ENCODE peak calls at places on chromosomes 6 and 20, in ten cellular contexts. Q, N, S, V, Y, K, B, Z, R and D are unnamed samples.
A peak's percentile ranks its signal among the peaks of the same experiment; 100 is the strongest.

GRCh38 chr6:105432797-105433196 is 29.9 kb upstream of the PREP start:
- DNase-seq in Q (no peak), K (no peak), R (no peak), B (no peak), Z (no peak), N (peak; percentile 54), V (no peak), S (no peak), Y (peak; percentile 83), D (no peak)

GRCh38 chr6:137870744-137871247 is 3.7 kb downstream of the TNFAIP3 start:
- DNase-seq in S (no peak), K (no peak), R (no peak), Z (no peak), Q (no peak), B (no peak), V (no peak), N (no peak), Y (peak; percentile 31), D (no peak)

GRCh38 chr6:28866342-28867077 is 57.3 kb downstream of the TRIM27 start:
- DNase-seq in S (peak; percentile 84), Z (peak; percentile 48), V (peak; percentile 56), B (peak; percentile 74), N (peak; percentile 86), Y (peak; percentile 29), Q (peak; percentile 17), R (peak; percentile 81), K (peak; percentile 57), D (no peak)

GRCh38 chr6:13422601-13423247 is 64.7 kb downstream of the GFOD1 start:
- DNase-seq in R (no peak), N (no peak), Q (no peak), K (no peak), Z (no peak), S (no peak), Y (peak; percentile 36), B (no peak), V (no peak), D (no peak)

GRCh38 chr6:157597461-157598312 is 216.7 kb downstream of the ZDHHC14 start:
- DNase-seq in S (no peak), R (peak; percentile 69), K (peak; percentile 40), Z (no peak), B (peak; percentile 67), V (peak; percentile 41), Y (no peak), N (peak; percentile 26), Q (no peak), D (no peak)

GRCh38 chr6:18469486-18469885 is 82.3 kb downstream of the RNF144B start:
- DNase-seq in R (no peak), B (no peak), Y (no peak), Q (no peak), V (no peak), N (no peak), S (no peak), Z (no peak), K (no peak), D (no peak)

GRCh38 chr20:5171790-5172164 is 45.0 kb downstream of the CDS2 start:
- DNase-seq in Y (no peak), N (no peak), K (no peak), R (no peak), S (no peak), B (no peak), Z (no peak), V (no peak), Q (no peak), D (no peak)

GRCh38 chr6:28977351-28978136 is 27.6 kb downstream of the ZNF311 start:
- DNase-seq in R (no peak), Q (no peak), N (no peak), S (no peak), V (no peak), B (no peak), Y (peak; percentile 50), K (no peak), Z (no peak), D (no peak)

GRCh38 chr20:15195378-15195777 is 858.0 kb upstream of the FLRT3 start:
- DNase-seq in S (no peak), V (no peak), K (no peak), N (no peak), Q (no peak), R (no peak), Y (no peak), Z (no peak), B (no peak), D (no peak)

GRCh38 chr6:17589402-17590116 is 10.5 kb upstream of the FAM8A1 start:
- DNase-seq in N (peak; percentile 72), V (no peak), B (no peak), R (no peak), Z (no peak), K (no peak), Y (peak; percentile 95), S (no peak), Q (no peak), D (no peak)

GRCh38 chr6:149129401-149130077 is 188.0 kb upstream of the TAB2 start:
- DNase-seq in S (no peak), V (peak; percentile 67), R (no peak), K (no peak), Q (peak; percentile 28), Z (no peak), Y (peak; percentile 65), B (no peak), N (no peak), D (no peak)

GRCh38 chr6:158358450-158359077 is 46.3 kb downstream of the TULP4 start:
- DNase-seq in Z (no peak), Q (no peak), K (no peak), B (peak; percentile 86), N (no peak), V (no peak), Y (no peak), S (no peak), R (no peak), D (no peak)

GRCh38 chr6:107248147-107248546 is 132.8 kb upstream of the BEND3 start:
- DNase-seq in K (no peak), N (no peak), V (no peak), Z (no peak), Y (no peak), Q (no peak), B (no peak), S (no peak), R (no peak), D (no peak)

GRCh38 chr6:148438593-148438992 is 96.0 kb downstream of the SASH1 start:
- DNase-seq in Z (no peak), Y (peak; percentile 44), K (peak; percentile 27), R (no peak), N (no peak), S (no peak), V (no peak), Q (no peak), B (no peak), D (no peak)

DNA sequence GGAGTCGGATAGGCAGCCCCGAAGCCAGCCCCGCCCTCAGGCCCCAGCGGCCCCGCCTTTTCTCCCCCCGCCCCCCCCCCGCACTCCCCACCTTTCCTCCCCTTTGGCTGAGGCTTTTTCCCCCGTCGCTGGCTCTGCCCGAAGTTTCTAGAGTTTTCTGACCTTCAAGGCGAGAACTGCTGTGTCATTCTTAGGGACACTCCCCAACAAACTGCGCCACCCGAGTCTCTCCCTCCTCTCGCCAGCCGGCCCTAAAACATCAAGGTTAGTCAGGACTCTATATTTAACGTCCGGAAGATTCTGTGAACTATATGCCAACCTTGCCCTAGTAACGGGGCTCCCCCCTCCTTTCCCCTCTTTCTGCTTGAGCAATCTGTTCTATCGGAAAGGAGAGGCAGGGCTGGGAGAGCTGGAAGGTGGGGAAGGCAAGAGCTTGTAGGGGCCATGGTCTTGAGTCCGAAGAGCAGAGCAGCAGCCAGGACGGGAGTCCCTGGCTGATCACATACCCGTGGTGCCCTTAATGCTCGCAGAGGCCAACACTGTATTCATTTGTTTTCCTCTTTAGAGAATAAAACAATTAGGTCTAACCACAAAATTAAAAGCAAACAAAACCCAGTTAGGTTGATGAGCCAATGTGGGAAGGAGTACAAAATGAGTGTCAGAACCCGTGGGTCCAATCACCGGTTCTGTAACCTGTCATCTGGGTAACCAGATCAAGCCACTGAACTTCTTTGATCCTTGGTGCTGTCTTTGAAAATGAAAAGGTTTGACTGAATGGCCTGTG is 5.3 kb upstream of the HSPA1B start:
- DNase-seq in N (peak; percentile 87), Y (peak; percentile 64), V (peak; percentile 88), B (peak; percentile 89), K (peak; percentile 86), Z (peak; percentile 92), Q (peak; percentile 77), R (peak; percentile 80), S (peak; percentile 94), D (peak; percentile 55)
- TF ChIP-seq POLR2A in N (peak; percentile 21), Y (peak; percentile 54), V (no peak), B (peak; percentile 86), K (peak; percentile 90), Z (peak; percentile 85), Q (peak; percentile 84), R (peak; percentile 71), S (peak; percentile 54), D (no peak)

GRCh38 chr6:26185004-26185403 is 97.8 kb downstream of the HFE start:
- DNase-seq in K (no peak), R (no peak), Y (no peak), B (no peak), S (no peak), N (no peak), V (no peak), Q (no peak), Z (no peak), D (no peak)

GRCh38 chr6:26183237-26183580 is 96.0 kb downstream of the HFE start:
- DNase-seq in Z (no peak), V (no peak), B (no peak), K (no peak), R (no peak), S (no peak), Y (no peak), N (no peak), Q (no peak), D (no peak)

GRCh38 chr6:26185802-26186201 is 98.6 kb downstream of the HFE start:
- DNase-seq in V (no peak), Y (no peak), Z (no peak), K (no peak), R (no peak), Q (no peak), S (no peak), B (no peak), N (no peak), D (no peak)

GRCh38 chr6:26184492-26184891 is 97.3 kb downstream of the HFE start:
- DNase-seq in Q (no peak), S (no peak), Y (no peak), N (no peak), R (no peak), B (no peak), V (no peak), K (no peak), Z (no peak), D (no peak)

GRCh38 chr6:26183581-26184408 is 96.6 kb downstream of the HFE start:
- DNase-seq in Z (peak; percentile 75), V (no peak), K (peak; percentile 68), B (peak; percentile 61), R (no peak), N (peak; percentile 84), Y (peak; percentile 92), S (no peak), Q (no peak), D (no peak)
- TF ChIP-seq POLR2A in Z (peak; percentile 73), V (no peak), K (peak; percentile 88), B (peak; percentile 88), R (peak; percentile 54), N (peak; percentile 44), Y (peak; percentile 80), S (peak; percentile 30), Q (peak; percentile 81), D (no peak)

GRCh38 chr6:169725270-169726048 is 1.2 kb upstream of the PHF10 start:
- DNase-seq in S (peak; percentile 85), Y (peak; percentile 94), R (no peak), Z (peak; percentile 82), V (peak; percentile 54), K (peak; percentile 55), Q (no peak), B (peak; percentile 50), N (peak; percentile 78), D (no peak)
- TF ChIP-seq POLR2A in S (no peak), Y (no peak), R (no peak), Z (no peak), V (no peak), K (no peak), Q (no peak), B (no peak), N (no peak), D (no peak)

GRCh38 chr20:31811796-31812728 is 7.1 kb upstream of the MYLK2 start:
- DNase-seq in S (peak; percentile 67), K (no peak), Z (no peak), R (no peak), V (no peak), N (no peak), Y (peak; percentile 96), Q (no peak), B (no peak), D (no peak)
- TF ChIP-seq POLR2A in S (no peak), K (no peak), Z (no peak), R (no peak), V (no peak), N (no peak), Y (no peak), Q (no peak), B (no peak), D (no peak)